ENCODE peak calls at places on chromosomes 13 and 19, in nine cellular contexts. C is H9, S is neural progenitor cell, L is fibroblast of lung, U is GM23248, E is endothelial cell of umbilical vein, X is osteoblast, Z is DND-41, Q is SK-N-SH. K is an unnamed sample.
A peak's percentile ranks its signal among the peaks of the same experiment; 100 is the strongest.

GRCh38 chr19:48194041-48194871 is 23.8 kb downstream of the ZSWIM9 start:
- DNase-seq in C (peak; percentile 54), Q (peak; percentile 34), E (no peak), X (peak; percentile 89), Z (no peak), S (peak; percentile 48), L (no peak), U (peak; percentile 40), K (peak; percentile 23)

GRCh38 chr19:40610396-40611064 is 9.4 kb downstream of the LTBP4 start:
- DNase-seq in E (no peak), U (peak; percentile 63), L (no peak), C (peak; percentile 35), X (peak; percentile 90), Z (peak; percentile 18), S (peak; percentile 43), Q (peak; percentile 90), K (no peak)

GRCh38 chr19:19297759-19298158 is 22.6 kb downstream of the SUGP1 start:
- DNase-seq in C (no peak), L (no peak), S (no peak), Q (peak; percentile 23), E (no peak), U (no peak), X (no peak), Z (no peak), K (no peak)

GRCh38 chr19:34686455-34686854 is 9.0 kb downstream of the ZNF302 start:
- DNase-seq in E (no peak), X (no peak), L (no peak), Q (no peak), S (no peak), Z (no peak), C (no peak), U (peak; percentile 33), K (no peak)

GRCh38 chr19:42762782-42763181 is 2.7 kb downstream of the PSG8 start:
- DNase-seq in Q (no peak), S (no peak), E (no peak), Z (no peak), U (peak; percentile 42), L (no peak), C (no peak), X (no peak), K (no peak)

GRCh38 chr19:2083174-2083854 is 12.8 kb downstream of the MOB3A start:
- DNase-seq in U (no peak), S (no peak), X (peak; percentile 58), Z (peak; percentile 92), C (no peak), E (no peak), Q (peak; percentile 23), L (no peak), K (no peak)

GRCh38 chr13:47166341-47166740 is 269.5 kb upstream of the HTR2A start:
- DNase-seq in L (peak; percentile 55), Z (no peak), U (no peak), Q (no peak), X (no peak), E (no peak), S (no peak), C (no peak), K (no peak)

GRCh38 chr19:4206818-4207484 is 22.4 kb upstream of the EBI3 start:
- DNase-seq in L (peak; percentile 44), U (peak; percentile 40), X (peak; percentile 87), Z (no peak), E (no peak), C (no peak), Q (no peak), S (no peak), K (peak; percentile 25)

GRCh38 chr13:25881136-25881926 is 170.5 kb downstream of the SHISA2 start:
- DNase-seq in L (peak; percentile 23), Z (peak; percentile 59), S (no peak), Q (no peak), C (no peak), E (no peak), U (no peak), X (no peak), K (no peak)

GRCh38 chr19:55341191-55342043 is 1.7 kb downstream of the KMT5C start:
- DNase-seq in X (peak; percentile 99), Q (peak; percentile 88), Z (peak; percentile 84), C (peak; percentile 90), E (peak; percentile 11), S (peak; percentile 93), L (peak; percentile 44), U (peak; percentile 84), K (peak; percentile 91)

GRCh38 chr13:33213797-33214196 is 71.8 kb downstream of the STARD13 start:
- DNase-seq in Z (no peak), S (peak; percentile 65), Q (no peak), E (no peak), L (peak; percentile 56), X (no peak), C (no peak), U (peak; percentile 44), K (no peak)

GRCh38 chr19:48713041-48713863 is 6.3 kb downstream of the MAMSTR start:
- DNase-seq in Q (peak; percentile 59), E (no peak), U (peak; percentile 22), Z (peak; percentile 28), X (peak; percentile 94), C (peak; percentile 83), S (peak; percentile 74), L (no peak), K (peak; percentile 91)

GRCh38 chr13:98565726-98566577 is 11.0 kb downstream of the STK24 start:
- DNase-seq in S (no peak), U (peak; percentile 52), Z (no peak), C (no peak), E (peak; percentile 80), L (no peak), X (peak; percentile 45), Q (peak; percentile 38), K (no peak)

GRCh38 chr19:49678970-49679831 is 2.1 kb downstream of the PRMT1 start:
- DNase-seq in Q (no peak), Z (no peak), E (no peak), C (no peak), S (no peak), L (no peak), U (peak; percentile 24), X (peak; percentile 79), K (no peak)

GRCh38 chr19:17475541-17476115 is 5.3 kb downstream of the SLC27A1 start:
- DNase-seq in U (peak; percentile 70), Q (no peak), Z (no peak), X (peak; percentile 66), L (peak; percentile 42), C (no peak), E (no peak), S (no peak), K (no peak)

GRCh38 chr13:38539632-38540031 is 147.2 kb upstream of the FREM2 start:
- DNase-seq in E (no peak), C (no peak), X (no peak), L (no peak), S (no peak), U (no peak), Z (no peak), Q (no peak), K (no peak)

GRCh38 chr19:29674374-29675119 is 9.3 kb downstream of the PLEKHF1 start:
- DNase-seq in L (no peak), Q (no peak), X (peak; percentile 84), C (no peak), E (no peak), Z (no peak), S (no peak), U (no peak), K (no peak)

DNA sequence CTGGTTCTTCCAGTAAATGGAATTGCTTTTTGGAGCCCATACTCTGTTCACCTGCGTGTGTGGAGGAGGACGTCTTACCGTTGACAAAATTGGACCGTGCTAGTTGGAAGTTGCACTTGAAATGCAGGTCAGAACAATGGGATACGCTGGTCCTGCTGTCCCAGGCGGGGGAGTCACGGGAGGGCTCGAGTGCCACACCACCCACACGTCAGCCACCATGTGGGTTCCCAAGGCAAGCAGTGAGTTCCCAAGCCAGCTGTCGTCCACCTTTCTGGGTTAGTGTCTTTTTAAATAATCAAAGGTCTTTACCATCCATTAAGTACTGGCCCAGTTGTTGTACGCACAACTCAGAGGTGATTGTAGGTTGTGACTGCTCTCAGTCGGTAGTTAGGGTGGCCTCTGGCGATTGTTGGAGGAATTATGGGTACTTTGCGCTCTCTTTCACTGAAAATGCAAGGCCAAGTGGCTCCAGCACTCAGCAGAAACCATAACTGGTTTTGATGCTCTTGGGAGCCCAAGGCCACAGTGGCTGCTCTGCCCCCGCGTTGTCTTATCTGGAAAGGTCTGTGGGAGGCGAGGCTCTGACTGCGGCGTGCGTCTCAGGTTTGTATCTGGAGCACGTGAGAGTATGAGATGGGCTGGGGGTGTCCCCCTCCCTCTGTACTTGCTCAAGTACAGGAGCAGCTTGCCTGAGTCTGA is 14.2 kb downstream of the ATP11A start:
- DNase-seq in C (no peak), E (no peak), U (no peak), L (no peak), Z (no peak), S (no peak), X (peak; percentile 32), Q (no peak), K (no peak)
- H3K79me2 ChIP-seq in C (peaks cover 9% of the 10 kb centered on the region), E (peaks cover 59% of the 10 kb centered on the region), U (peaks cover 5% of the 10 kb centered on the region), L (no peaks in the 10 kb centered on the region), Z (peaks cover 85% of the 10 kb centered on the region), S (peaks cover 96% of the 10 kb centered on the region), X (peaks cover 4% of the 10 kb centered on the region), Q (peaks cover 5% of the 10 kb centered on the region), K (peaks cover 29% of the 10 kb centered on the region)

GRCh38 chr19:57829316-57829715 is 783 bp upstream of the ZNF587B start:
- DNase-seq in Z (no peak), E (no peak), U (no peak), Q (no peak), L (no peak), C (no peak), X (no peak), S (no peak), K (peak; percentile 90)
- H3K79me2 ChIP-seq in Z (peaks cover 87% of the 10 kb centered on the region), E (peaks cover 54% of the 10 kb centered on the region), U (peaks cover 86% of the 10 kb centered on the region), Q (peaks cover 83% of the 10 kb centered on the region), L (peaks cover 36% of the 10 kb centered on the region), C (peaks cover 31% of the 10 kb centered on the region), X (peaks cover 75% of the 10 kb centered on the region), S (peaks cover 67% of the 10 kb centered on the region), K (peaks cover 52% of the 10 kb centered on the region)

GRCh38 chr13:114124486-114124885 is 7.9 kb downstream of the RASA3 start:
- DNase-seq in S (no peak), C (no peak), X (no peak), Q (no peak), E (no peak), Z (no peak), U (no peak), L (no peak), K (no peak)

GRCh38 chr13:114123876-114124275 is 8.5 kb downstream of the RASA3 start:
- DNase-seq in E (no peak), X (no peak), S (no peak), U (no peak), L (no peak), Z (no peak), Q (no peak), C (no peak), K (no peak)

GRCh38 chr13:114126789-114127472 is 5.5 kb downstream of the RASA3 start:
- DNase-seq in X (peak; percentile 81), L (no peak), E (no peak), C (no peak), Z (no peak), U (no peak), Q (no peak), S (no peak), K (no peak)

GRCh38 chr13:114124921-114125320 is 7.5 kb downstream of the RASA3 start:
- DNase-seq in L (peak; percentile 72), X (peak; percentile 94), U (peak; percentile 86), E (no peak), Z (peak; percentile 49), Q (no peak), C (no peak), S (no peak), K (no peak)

GRCh38 chr13:114125589-114125988 is 6.8 kb downstream of the RASA3 start:
- DNase-seq in E (no peak), L (no peak), C (no peak), S (no peak), Z (no peak), X (no peak), U (no peak), Q (no peak), K (no peak)
- H3K79me2 ChIP-seq in E (peaks cover 88% of the 10 kb centered on the region), L (peaks cover 98% of the 10 kb centered on the region), C (peaks cover 13% of the 10 kb centered on the region), S (no peaks in the 10 kb centered on the region), Z (peaks cover 98% of the 10 kb centered on the region), X (peaks cover 98% of the 10 kb centered on the region), U (peaks cover 98% of the 10 kb centered on the region), Q (peaks cover 97% of the 10 kb centered on the region), K (peaks cover 51% of the 10 kb centered on the region)

GRCh38 chr13:50106559-50106958 is 91.3 kb downstream of the KCNRG start:
- DNase-seq in C (no peak), X (no peak), Z (no peak), U (no peak), L (no peak), Q (no peak), S (no peak), E (peak; percentile 69), K (no peak)
- H3K79me2 ChIP-seq in C (no peaks in the 10 kb centered on the region), X (peaks cover 70% of the 10 kb centered on the region), Z (peaks cover 99% of the 10 kb centered on the region), U (peaks cover 85% of the 10 kb centered on the region), L (peaks cover 3% of the 10 kb centered on the region), Q (peaks cover 6% of the 10 kb centered on the region), S (no peaks in the 10 kb centered on the region), E (no peaks in the 10 kb centered on the region), K (no peaks in the 10 kb centered on the region)

K was measured in mesendoderm.